ENCODE peak calls at places on chromosome 22, in seven cellular contexts. One of them, this sample, is unnamed.

GRCh38 chr22:48952256-48953102 is 875.2 kb downstream of the BRD1 start:
- DNase-seq in NT2/D1: no peak
- DNase-seq in GM23338: no peak
- DNase-seq in A549: no peak
- DNase-seq in skeletal muscle cell: no peak
- DNase-seq in CD8-positive, alpha-beta T cell: no peak
- DNase-seq in NB4: no peak
- DNase-seq in this sample: no peak

GRCh38 chr22:25099202-25099601 is 100.5 kb upstream of the CRYBB3 start:
- DNase-seq in NT2/D1: no peak
- DNase-seq in GM23338: no peak
- DNase-seq in A549: no peak
- DNase-seq in NB4: no peak
- DNase-seq in CD8-positive, alpha-beta T cell: no peak
- DNase-seq in skeletal muscle cell: no peak
- DNase-seq in this sample: no peak

GRCh38 chr22:44247346-44247745 is 65.4 kb downstream of the SHISAL1 start:
- DNase-seq in NB4: no peak
- DNase-seq in skeletal muscle cell: no peak
- DNase-seq in A549: no peak
- DNase-seq in CD8-positive, alpha-beta T cell: no peak
- DNase-seq in GM23338: no peak
- DNase-seq in NT2/D1: no peak
- DNase-seq in this sample: no peak

GRCh38 chr22:37929390-37929789 is 23.3 kb downstream of the MICALL1 start:
- DNase-seq in CD8-positive, alpha-beta T cell: no peak
- DNase-seq in GM23338: no peak
- DNase-seq in NB4: no peak
- DNase-seq in NT2/D1: no peak
- DNase-seq in A549: no peak
- DNase-seq in skeletal muscle cell: no peak
- DNase-seq in this sample: no peak

GRCh38 chr22:27224485-27225364 is 567.3 kb downstream of the MIAT start:
- DNase-seq in A549: no peak
- DNase-seq in NT2/D1: no peak
- DNase-seq in GM23338: no peak
- DNase-seq in skeletal muscle cell: peak
- DNase-seq in NB4: no peak
- DNase-seq in CD8-positive, alpha-beta T cell: no peak
- DNase-seq in this sample: no peak

GRCh38 chr22:24049978-24050377 is 38.9 kb downstream of the CABIN1 start:
- DNase-seq in GM23338: no peak
- DNase-seq in NB4: no peak
- DNase-seq in skeletal muscle cell: no peak
- DNase-seq in CD8-positive, alpha-beta T cell: no peak
- DNase-seq in NT2/D1: no peak
- DNase-seq in A549: no peak
- DNase-seq in this sample: no peak

GRCh38 chr22:37302617-37303555 is 20.6 kb downstream of the CYTH4 start:
- DNase-seq in NT2/D1: no peak
- DNase-seq in CD8-positive, alpha-beta T cell: no peak
- DNase-seq in NB4: no peak
- DNase-seq in skeletal muscle cell: no peak
- DNase-seq in A549: no peak
- DNase-seq in GM23338: no peak
- DNase-seq in this sample: no peak

GRCh38 chr22:37990302-37990701 is 5.9 kb upstream of the SOX10 start:
- DNase-seq in skeletal muscle cell: no peak
- DNase-seq in NB4: no peak
- DNase-seq in NT2/D1: no peak
- DNase-seq in CD8-positive, alpha-beta T cell: no peak
- DNase-seq in GM23338: no peak
- DNase-seq in A549: no peak
- DNase-seq in this sample: no peak

GRCh38 chr22:22463855-22464540 is 44.5 kb downstream of the ZNF280B start:
- DNase-seq in skeletal muscle cell: no peak
- DNase-seq in NT2/D1: peak
- DNase-seq in CD8-positive, alpha-beta T cell: peak
- DNase-seq in GM23338: peak
- DNase-seq in A549: peak
- DNase-seq in NB4: peak
- DNase-seq in this sample: peak

GRCh38 chr22:37012956-37013355 is 6.3 kb downstream of the TST start:
- DNase-seq in NB4: no peak
- DNase-seq in skeletal muscle cell: no peak
- DNase-seq in NT2/D1: no peak
- DNase-seq in A549: no peak
- DNase-seq in GM23338: no peak
- DNase-seq in CD8-positive, alpha-beta T cell: no peak
- DNase-seq in this sample: no peak

GRCh38 chr22:44329179-44329796 is 16.5 kb upstream of the SHISAL1 start:
- DNase-seq in GM23338: no peak
- DNase-seq in A549: no peak
- DNase-seq in NB4: peak
- DNase-seq in CD8-positive, alpha-beta T cell: no peak
- DNase-seq in NT2/D1: no peak
- DNase-seq in skeletal muscle cell: no peak
- DNase-seq in this sample: no peak

GRCh38 chr22:22210375-22210774 is 34.2 kb upstream of the VPREB1 start:
- DNase-seq in A549: peak
- DNase-seq in GM23338: no peak
- DNase-seq in NB4: peak
- DNase-seq in NT2/D1: no peak
- DNase-seq in skeletal muscle cell: peak
- DNase-seq in CD8-positive, alpha-beta T cell: peak
- DNase-seq in this sample: no peak

GRCh38 chr22:30396871-30397655 is at the start of gene SEC14L2:
- DNase-seq in NB4: no peak
- DNase-seq in GM23338: peak
- DNase-seq in skeletal muscle cell: no peak
- DNase-seq in CD8-positive, alpha-beta T cell: peak
- DNase-seq in NT2/D1: no peak
- DNase-seq in A549: peak
- DNase-seq in this sample: peak

GRCh38 chr22:31241936-31242335 is 29.8 kb downstream of the LIMK2 start:
- DNase-seq in NT2/D1: no peak
- DNase-seq in skeletal muscle cell: no peak
- DNase-seq in GM23338: no peak
- DNase-seq in A549: no peak
- DNase-seq in CD8-positive, alpha-beta T cell: no peak
- DNase-seq in NB4: no peak
- DNase-seq in this sample: no peak

GRCh38 chr22:18055619-18056160 is 22.1 kb upstream of the PEX26 start:
- DNase-seq in skeletal muscle cell: no peak
- DNase-seq in GM23338: no peak
- DNase-seq in CD8-positive, alpha-beta T cell: no peak
- DNase-seq in A549: no peak
- DNase-seq in NB4: no peak
- DNase-seq in NT2/D1: no peak
- DNase-seq in this sample: no peak

GRCh38 chr22:18070556-18071306 is 7.1 kb upstream of the PEX26 start:
- DNase-seq in skeletal muscle cell: no peak
- DNase-seq in CD8-positive, alpha-beta T cell: no peak
- DNase-seq in NT2/D1: no peak
- DNase-seq in NB4: no peak
- DNase-seq in A549: no peak
- DNase-seq in GM23338: peak
- DNase-seq in this sample: no peak

GRCh38 chr22:37967147-37967546 is 13.6 kb downstream of the POLR2F start:
- DNase-seq in NT2/D1: no peak
- DNase-seq in NB4: no peak
- DNase-seq in GM23338: no peak
- DNase-seq in skeletal muscle cell: no peak
- DNase-seq in A549: no peak
- DNase-seq in CD8-positive, alpha-beta T cell: no peak
- DNase-seq in this sample: no peak

GRCh38 chr22:27754247-27754887 is 47.2 kb downstream of the MN1 start:
- DNase-seq in GM23338: no peak
- DNase-seq in CD8-positive, alpha-beta T cell: no peak
- DNase-seq in skeletal muscle cell: no peak
- DNase-seq in NB4: no peak
- DNase-seq in NT2/D1: no peak
- DNase-seq in A549: no peak
- DNase-seq in this sample: no peak

GRCh38 chr22:28856095-28856455 is 27.3 kb upstream of the ZNRF3 start:
- DNase-seq in A549: no peak
- DNase-seq in skeletal muscle cell: no peak
- DNase-seq in CD8-positive, alpha-beta T cell: no peak
- DNase-seq in NT2/D1: no peak
- DNase-seq in GM23338: no peak
- DNase-seq in NB4: no peak
- DNase-seq in this sample: no peak

GRCh38 chr22:38424525-38425080 is 30.4 kb downstream of the KCNJ4 start:
- DNase-seq in CD8-positive, alpha-beta T cell: no peak
- DNase-seq in NT2/D1: no peak
- DNase-seq in NB4: no peak
- DNase-seq in GM23338: no peak
- DNase-seq in skeletal muscle cell: no peak
- DNase-seq in A549: no peak
- DNase-seq in this sample: no peak

GRCh38 chr22:44438481-44439131 is 59.4 kb downstream of the RTL6 start:
- DNase-seq in skeletal muscle cell: no peak
- DNase-seq in NB4: no peak
- DNase-seq in GM23338: no peak
- DNase-seq in A549: no peak
- DNase-seq in CD8-positive, alpha-beta T cell: no peak
- DNase-seq in NT2/D1: no peak
- DNase-seq in this sample: no peak

GRCh38 chr22:26399288-26399687 is 29.8 kb upstream of the ASPHD2 start:
- DNase-seq in GM23338: peak
- DNase-seq in A549: no peak
- DNase-seq in NT2/D1: no peak
- DNase-seq in CD8-positive, alpha-beta T cell: no peak
- DNase-seq in skeletal muscle cell: no peak
- DNase-seq in NB4: no peak
- DNase-seq in this sample: no peak

DNA sequence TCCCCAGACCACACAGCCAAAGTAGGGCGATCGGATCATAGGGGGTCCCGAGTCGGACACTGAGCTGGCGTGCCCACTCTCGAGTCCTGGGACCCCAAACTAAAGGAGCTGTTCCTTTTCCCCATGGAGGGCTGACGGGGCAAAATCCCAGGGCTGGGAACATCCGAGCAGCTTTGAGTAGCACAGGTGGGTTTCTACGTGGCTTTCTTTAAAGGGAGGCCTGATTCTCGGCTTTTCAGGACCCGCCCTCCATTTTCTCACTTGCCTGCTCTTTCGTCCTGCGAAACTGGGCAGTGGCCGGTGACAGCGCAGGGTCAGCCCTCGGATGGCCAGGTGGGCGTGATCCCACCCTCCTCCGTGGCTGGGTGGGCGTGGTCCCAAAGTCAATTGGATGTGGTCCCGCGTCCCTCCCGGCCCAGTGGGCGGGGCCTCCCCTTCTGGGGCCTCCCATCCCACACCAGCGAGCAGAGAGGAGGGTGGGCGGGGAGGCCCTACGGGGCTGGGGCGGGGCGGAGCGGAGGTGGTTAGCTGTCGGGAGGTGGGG is 17.5 kb upstream of the TXNRD2 start:
- DNase-seq in NB4: no peak
- DNase-seq in CD8-positive, alpha-beta T cell: no peak
- DNase-seq in NT2/D1: peak
- DNase-seq in GM23338: peak
- DNase-seq in A549: no peak
- DNase-seq in skeletal muscle cell: no peak
- DNase-seq in this sample: no peak
- H3K4me3 ChIP-seq in NB4: no peak
- H3K4me3 ChIP-seq in CD8-positive, alpha-beta T cell: no peak
- H3K4me3 ChIP-seq in NT2/D1: peak
- H3K4me3 ChIP-seq in GM23338: peak
- H3K4me3 ChIP-seq in A549: no peak
- H3K4me3 ChIP-seq in skeletal muscle cell: peak
- H3K4me3 ChIP-seq in this sample: no peak

GRCh38 chr22:39706406-39707150 is 136.0 kb downstream of the CACNA1I start:
- DNase-seq in CD8-positive, alpha-beta T cell: no peak
- DNase-seq in skeletal muscle cell: no peak
- DNase-seq in A549: no peak
- DNase-seq in NT2/D1: no peak
- DNase-seq in GM23338: peak
- DNase-seq in NB4: no peak
- DNase-seq in this sample: no peak

GRCh38 chr22:39705386-39705785 is 134.8 kb downstream of the CACNA1I start:
- DNase-seq in NT2/D1: no peak
- DNase-seq in NB4: no peak
- DNase-seq in skeletal muscle cell: no peak
- DNase-seq in CD8-positive, alpha-beta T cell: no peak
- DNase-seq in GM23338: no peak
- DNase-seq in A549: no peak
- DNase-seq in this sample: no peak

GRCh38 chr22:39710380-39711117 is 140.0 kb downstream of the CACNA1I start:
- DNase-seq in GM23338: no peak
- DNase-seq in skeletal muscle cell: no peak
- DNase-seq in A549: no peak
- DNase-seq in CD8-positive, alpha-beta T cell: no peak
- DNase-seq in NT2/D1: no peak
- DNase-seq in NB4: no peak
- DNase-seq in this sample: no peak

GRCh38 chr22:39707351-39707750 is 136.8 kb downstream of the CACNA1I start:
- DNase-seq in GM23338: no peak
- DNase-seq in skeletal muscle cell: no peak
- DNase-seq in NB4: no peak
- DNase-seq in NT2/D1: no peak
- DNase-seq in CD8-positive, alpha-beta T cell: no peak
- DNase-seq in A549: no peak
- DNase-seq in this sample: no peak

GRCh38 chr22:39707816-39708215 is 137.3 kb downstream of the CACNA1I start:
- DNase-seq in NB4: no peak
- DNase-seq in NT2/D1: no peak
- DNase-seq in GM23338: no peak
- DNase-seq in A549: no peak
- DNase-seq in CD8-positive, alpha-beta T cell: no peak
- DNase-seq in skeletal muscle cell: no peak
- DNase-seq in this sample: no peak
- H3K4me3 ChIP-seq in NB4: no peak
- H3K4me3 ChIP-seq in NT2/D1: no peak
- H3K4me3 ChIP-seq in GM23338: no peak
- H3K4me3 ChIP-seq in A549: no peak
- H3K4me3 ChIP-seq in CD8-positive, alpha-beta T cell: no peak
- H3K4me3 ChIP-seq in skeletal muscle cell: no peak
- H3K4me3 ChIP-seq in this sample: no peak

DNA sequence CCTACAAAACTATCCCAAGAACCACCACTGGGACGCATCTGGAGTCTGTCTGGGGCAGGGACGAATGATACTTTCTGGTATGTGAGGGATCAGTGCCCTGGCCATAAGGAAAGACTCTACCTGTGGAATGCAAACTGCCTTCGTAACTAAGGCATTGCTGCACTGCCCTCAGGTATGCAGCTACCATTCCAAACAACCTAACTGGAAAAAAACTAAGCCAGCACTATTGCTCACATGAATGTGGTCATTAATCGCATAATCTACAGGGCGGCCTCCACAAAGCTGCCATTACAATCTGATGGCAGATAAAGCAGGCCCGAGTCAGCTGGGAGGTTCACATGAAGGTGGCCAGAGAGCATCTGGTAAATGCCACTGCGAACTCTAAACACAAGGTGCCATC is 3.9 kb downstream of the PACSIN2 start:
- DNase-seq in NB4: no peak
- DNase-seq in CD8-positive, alpha-beta T cell: no peak
- DNase-seq in NT2/D1: no peak
- DNase-seq in skeletal muscle cell: no peak
- DNase-seq in GM23338: peak
- DNase-seq in A549: no peak
- DNase-seq in this sample: no peak
- H3K4me3 ChIP-seq in NB4: no peak
- H3K4me3 ChIP-seq in CD8-positive, alpha-beta T cell: no peak
- H3K4me3 ChIP-seq in NT2/D1: no peak
- H3K4me3 ChIP-seq in skeletal muscle cell: no peak
- H3K4me3 ChIP-seq in GM23338: no peak
- H3K4me3 ChIP-seq in A549: no peak
- H3K4me3 ChIP-seq in this sample: no peak

GRCh38 chr22:50258361-50259292 is 2.9 kb downstream of the MAPK12 start:
- DNase-seq in GM23338: no peak
- DNase-seq in CD8-positive, alpha-beta T cell: no peak
- DNase-seq in skeletal muscle cell: no peak
- DNase-seq in NT2/D1: no peak
- DNase-seq in A549: no peak
- DNase-seq in NB4: no peak
- DNase-seq in this sample: no peak
- H3K4me3 ChIP-seq in GM23338: no peak
- H3K4me3 ChIP-seq in CD8-positive, alpha-beta T cell: no peak
- H3K4me3 ChIP-seq in skeletal muscle cell: no peak
- H3K4me3 ChIP-seq in NT2/D1: no peak
- H3K4me3 ChIP-seq in A549: no peak
- H3K4me3 ChIP-seq in NB4: no peak
- H3K4me3 ChIP-seq in this sample: no peak